ENCODE peak calls at places on chromosomes 7 and 10, in six cellular contexts. U is AG04450, V is neural progenitor cell, O is hepatocyte, P is psoas muscle, K is ovary. D is an unnamed sample.
A peak's percentile ranks its signal among the peaks of the same experiment; 100 is the strongest.

GRCh38 chr10:29725133-29725720 is 90.5 kb upstream of the SVIL start:
- DNase-seq in U (no peak), V (no peak), O (peak; percentile 70), P (no peak), K (no peak), D (no peak)

GRCh38 chr7:76236226-76236625 is 34.5 kb downstream of the SRRM3 start:
- DNase-seq in U (no peak), V (no peak), O (no peak), P (no peak), K (no peak), D (no peak)

GRCh38 chr7:47514818-47515217 is 67.1 kb downstream of the TNS3 start:
- DNase-seq in U (no peak), V (no peak), O (no peak), P (no peak), K (no peak), D (no peak)

GRCh38 chr7:30146127-30146612 is 11.4 kb downstream of the MTURN start:
- DNase-seq in U (no peak), V (no peak), O (no peak), P (peak; percentile 62), K (no peak), D (peak; percentile 85)

GRCh38 chr7:7183833-7184463 is 1.6 kb downstream of the C1GALT1 start:
- DNase-seq in U (no peak), V (no peak), O (no peak), P (no peak), K (no peak), D (no peak)

GRCh38 chr10:96995851-96996250 is 163.8 kb downstream of the LCOR start:
- DNase-seq in U (no peak), V (no peak), O (no peak), P (no peak), K (no peak), D (no peak)

GRCh38 chr10:96700477-96701099 is 19.7 kb downstream of the PIK3AP1 start:
- DNase-seq in U (no peak), V (no peak), O (no peak), P (no peak), K (no peak), D (no peak)

GRCh38 chr10:114279289-114279688 is 40.2 kb downstream of the VWA2 start:
- DNase-seq in U (no peak), V (no peak), O (no peak), P (no peak), K (no peak), D (no peak)

DNA sequence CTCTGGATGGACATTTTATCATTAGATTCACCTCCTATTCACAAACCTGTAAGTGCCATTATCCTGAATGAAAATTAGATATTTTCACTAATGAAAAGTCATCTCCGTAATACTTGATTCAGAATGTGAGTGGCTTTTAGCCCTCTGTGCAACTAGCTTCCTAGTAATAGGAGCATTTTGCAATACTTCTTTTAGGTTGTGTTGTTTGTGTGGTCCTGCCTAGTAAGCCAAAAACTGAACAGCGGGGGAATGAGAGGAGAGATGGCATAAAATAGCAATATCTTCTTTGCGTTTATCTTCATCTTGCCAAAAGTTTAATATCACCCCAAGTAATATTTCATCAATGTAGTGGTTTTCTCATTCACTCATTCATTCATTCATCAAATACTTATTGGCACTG is 507.5 kb upstream of the CELF2 start:
- DNase-seq in U (no peak), V (no peak), O (no peak), P (no peak), K (no peak), D (no peak)
- TF ChIP-seq CTCF in U (no peak), V (no peak), O (no peak), P (no peak), K (no peak), D (no peak)

GRCh38 chr7:22551768-22552513 is 52.0 kb upstream of the STEAP1B start:
- DNase-seq in U (no peak), V (no peak), O (no peak), P (no peak), K (no peak), D (no peak)

GRCh38 chr7:22549051-22549450 is 49.1 kb upstream of the STEAP1B start:
- DNase-seq in U (no peak), V (no peak), O (no peak), P (no peak), K (no peak), D (peak; percentile 71)

GRCh38 chr7:22550514-22551010 is 50.6 kb upstream of the STEAP1B start:
- DNase-seq in U (no peak), V (no peak), O (no peak), P (no peak), K (no peak), D (no peak)

GRCh38 chr7:22548313-22548712 is 48.3 kb upstream of the STEAP1B start:
- DNase-seq in U (no peak), V (no peak), O (no peak), P (no peak), K (no peak), D (no peak)

GRCh38 chr7:22549667-22550513 is 49.9 kb upstream of the STEAP1B start:
- DNase-seq in U (no peak), V (peak; percentile 83), O (peak; percentile 75), P (no peak), K (no peak), D (peak; percentile 96)
- H3K4me3 ChIP-seq in U (peak overlapping the region; percentile 64), V (peak overlapping the region; percentile 61), O (peak overlapping the region; percentile 64), P (peak overlapping the region; percentile 31), K (no peak overlapping the region), D (peak overlapping the region; percentile 85)

DNA sequence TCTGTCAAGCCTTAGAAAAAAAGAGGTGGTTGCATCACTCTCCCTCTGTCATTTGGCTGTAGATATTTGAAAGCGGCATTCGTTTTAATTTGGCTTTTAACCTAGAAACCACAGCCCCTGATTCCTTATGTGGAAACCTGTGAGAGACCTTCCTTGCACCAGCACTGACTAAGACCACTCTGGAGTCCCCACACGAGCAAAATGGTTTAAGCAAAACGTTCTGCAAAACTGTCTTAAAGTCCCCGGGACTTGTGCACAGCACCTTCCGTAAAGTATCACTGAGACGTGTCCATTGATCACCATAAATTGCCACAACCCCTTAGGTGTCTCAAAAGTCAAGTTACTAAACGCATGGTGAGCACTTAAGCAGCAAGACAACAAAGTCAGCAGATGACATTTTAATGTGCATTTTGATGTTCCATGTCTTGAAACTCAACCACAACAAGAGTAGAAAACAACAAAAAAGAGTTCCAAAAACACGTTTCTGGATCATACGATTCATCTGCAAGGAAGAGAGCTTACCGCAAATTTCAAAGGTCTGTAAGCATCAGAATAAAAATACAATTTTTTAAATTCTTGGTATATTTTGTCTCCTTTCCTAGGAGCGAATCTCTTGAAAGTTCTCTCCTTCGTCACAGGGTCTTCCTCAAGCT is 37.9 kb downstream of the CNPY1 start:
- DNase-seq in U (no peak), V (no peak), O (no peak), P (no peak), K (no peak), D (peak; percentile 41)
- H3K27me3 ChIP-seq in U (peaks cover 46% of the 10 kb centered on the region), V (peaks cover 100% of the 10 kb centered on the region), O (peaks cover 100% of the 10 kb centered on the region), P (peaks cover 14% of the 10 kb centered on the region), K (no peaks in the 10 kb centered on the region), D (peaks cover 100% of the 10 kb centered on the region)

DNA sequence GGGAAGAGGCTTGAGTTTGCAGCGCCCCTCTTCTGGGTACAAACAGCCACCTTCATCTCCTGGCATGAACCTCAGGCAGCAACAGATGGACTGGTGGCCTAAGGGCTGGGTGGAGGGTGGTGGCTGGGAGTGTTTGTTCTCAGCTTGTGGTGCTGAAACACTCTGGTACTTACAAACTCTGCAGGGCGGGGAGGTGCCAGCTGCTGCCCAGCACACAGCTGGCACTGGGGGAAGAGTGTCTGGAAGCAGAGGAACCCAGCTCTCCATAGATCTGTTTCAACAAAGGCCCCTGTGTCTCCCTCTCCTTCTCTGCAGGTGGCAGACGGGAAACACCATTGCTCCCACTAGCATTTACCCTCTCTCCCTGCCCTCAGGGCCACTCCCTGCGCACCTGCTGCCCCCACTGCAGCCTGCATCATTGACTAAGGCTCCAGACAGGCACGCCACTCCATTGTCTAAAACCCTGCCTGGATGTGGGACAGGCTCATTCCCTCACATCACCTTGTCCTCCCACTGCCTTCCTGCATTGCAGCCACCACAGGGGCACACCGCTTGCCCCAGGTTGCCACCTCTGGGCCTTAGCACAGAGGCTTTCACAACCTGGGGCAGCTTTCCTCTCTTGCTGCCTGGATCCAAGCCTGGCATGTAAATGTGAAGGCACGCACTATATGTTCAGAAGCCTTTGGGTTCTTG is 6.5 kb downstream of the ARHGAP22 start:
- DNase-seq in U (no peak), V (no peak), O (no peak), P (no peak), K (no peak), D (no peak)
- TF ChIP-seq CTCF in U (no peak), V (no peak), O (no peak), P (no peak), K (no peak), D (no peak)

GRCh38 chr7:45564886-45565455 is 9.2 kb upstream of the ADCY1 start:
- DNase-seq in U (no peak), V (no peak), O (no peak), P (no peak), K (no peak), D (no peak)

GRCh38 chr7:45564485-45564884 is 9.7 kb upstream of the ADCY1 start:
- DNase-seq in U (no peak), V (no peak), O (no peak), P (no peak), K (no peak), D (no peak)

GRCh38 chr7:45563401-45563800 is 10.8 kb upstream of the ADCY1 start:
- DNase-seq in U (no peak), V (no peak), O (no peak), P (no peak), K (no peak), D (no peak)

GRCh38 chr7:45566386-45566785 is 7.8 kb upstream of the ADCY1 start:
- DNase-seq in U (no peak), V (no peak), O (no peak), P (no peak), K (no peak), D (no peak)

GRCh38 chr7:45563804-45564461 is 10.2 kb upstream of the ADCY1 start:
- DNase-seq in U (no peak), V (no peak), O (no peak), P (no peak), K (no peak), D (peak; percentile 45)
- H3K4me3 ChIP-seq in U (no peak overlapping the region), V (no peak overlapping the region), O (no peak overlapping the region), P (peak overlapping the region; percentile 45), K (no peak overlapping the region), D (no peak overlapping the region)

DNA sequence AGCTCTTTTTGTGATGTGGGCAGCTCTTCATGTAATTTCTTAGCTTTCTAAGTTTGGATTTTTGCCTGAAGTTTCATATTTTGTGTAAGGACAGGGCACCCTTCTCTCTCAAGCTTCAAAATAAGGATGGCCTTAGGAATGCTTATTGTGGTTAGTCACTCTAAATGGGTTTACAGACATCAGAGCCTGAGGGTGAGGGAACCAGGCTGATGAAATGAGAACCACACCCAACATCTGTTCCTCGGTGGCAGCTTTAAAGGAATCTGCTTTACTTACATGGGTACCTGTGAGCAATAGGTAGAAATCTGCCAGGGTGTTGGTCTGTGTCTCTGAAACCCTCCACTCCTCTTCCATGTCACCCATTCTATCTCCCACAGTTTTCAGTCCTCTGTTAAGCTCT is 174.3 kb downstream of the EMX2 start:
- DNase-seq in U (no peak), V (no peak), O (no peak), P (no peak), K (no peak), D (no peak)
- H3K27me3 ChIP-seq in U (no peaks in the 10 kb centered on the region), V (no peaks in the 10 kb centered on the region), O (peaks cover 4% of the 10 kb centered on the region), P (no peaks in the 10 kb centered on the region), K (no peaks in the 10 kb centered on the region), D (peaks cover 13% of the 10 kb centered on the region)

GRCh38 chr7:31336202-31337035 is 4.1 kb downstream of the NEUROD6 start:
- DNase-seq in U (no peak), V (peak; percentile 45), O (peak; percentile 21), P (no peak), K (no peak), D (peak; percentile 88)
- TF ChIP-seq CTCF in U (no peak), V (peak; percentile 49), O (peak; percentile 22), P (no peak), K (no peak), D (peak; percentile 91)

D was measured in endodermal cell.